ENCODE peak calls at places on chromosomes 2 and 18, in six cellular contexts. B is kidney epithelial cell, M is upper lobe of right lung, K is pancreas, A is IMR-90, S is tibial artery. R is an unnamed sample.
A peak's percentile ranks its signal among the peaks of the same experiment; 100 is the strongest.

GRCh38 chr18:44679056-44679911 is 1.4 kb upstream of the SETBP1 start:
- DNase-seq in M (peak; percentile 91), B (peak; percentile 44), K (peak; percentile 88), S (peak; percentile 90), A (peak; percentile 81), R (peak; percentile 87)

GRCh38 chr18:73852789-73853188 is 294.8 kb downstream of the FBXO15 start:
- DNase-seq in M (no peak), S (no peak), K (no peak), B (no peak), A (no peak), R (no peak)

GRCh38 chr18:44685296-44685695 is 4.6 kb downstream of the SETBP1 start:
- DNase-seq in S (no peak), K (no peak), M (no peak), B (no peak), A (no peak), R (no peak)

GRCh38 chr2:5673861-5674240 is 18.3 kb upstream of the SOX11 start:
- DNase-seq in M (no peak), A (peak; percentile 50), B (no peak), S (no peak), K (no peak), R (peak; percentile 29)

GRCh38 chr2:12847694-12848093 is 131.0 kb downstream of the TRIB2 start:
- DNase-seq in B (no peak), S (no peak), K (no peak), A (no peak), M (no peak), R (no peak)

GRCh38 chr2:233414777-233415570 is 60.7 kb downstream of the DGKD start:
- DNase-seq in M (no peak), S (no peak), B (peak; percentile 48), A (peak; percentile 60), K (no peak), R (no peak)

GRCh38 chr2:150612957-150613710 is 125.7 kb upstream of the RND3 start:
- DNase-seq in M (no peak), K (no peak), A (no peak), S (no peak), B (no peak), R (no peak)

GRCh38 chr2:182416861-182417260 is 10.0 kb downstream of the PDE1A start:
- DNase-seq in A (no peak), S (no peak), K (no peak), B (no peak), M (no peak), R (no peak)

GRCh38 chr2:136767030-136767429 is 1.7 kb downstream of the THSD7B start:
- DNase-seq in A (no peak), S (no peak), B (no peak), K (no peak), M (no peak), R (no peak)

GRCh38 chr2:8538951-8539621 is 142.8 kb upstream of the ID2 start:
- DNase-seq in S (no peak), M (peak; percentile 63), B (no peak), A (no peak), K (no peak), R (no peak)

GRCh38 chr2:64730551-64731305 is 77.0 kb upstream of the SERTAD2 start:
- DNase-seq in A (peak; percentile 90), M (peak; percentile 68), K (peak; percentile 82), B (peak; percentile 7), S (peak; percentile 86), R (peak; percentile 38)

GRCh38 chr2:207883002-207883780 is 113.5 kb upstream of the FZD5 start:
- DNase-seq in S (no peak), B (no peak), K (no peak), M (no peak), A (no peak), R (no peak)

GRCh38 chr18:74682141-74682997 is 84.7 kb downstream of the ZNF407 start:
- DNase-seq in M (no peak), A (no peak), S (no peak), K (no peak), B (no peak), R (no peak)

GRCh38 chr2:68726608-68727367 is 7.8 kb upstream of the ARHGAP25 start:
- DNase-seq in B (no peak), K (no peak), A (no peak), M (no peak), S (no peak), R (no peak)

GRCh38 chr2:76998713-76999112 is 523.5 kb downstream of the LRRTM4 start:
- DNase-seq in S (no peak), M (no peak), K (no peak), B (no peak), A (no peak), R (no peak)

GRCh38 chr2:219251656-219252055 is 1.4 kb upstream of the TUBA4B start:
- DNase-seq in A (no peak), M (no peak), K (no peak), B (no peak), S (no peak), R (no peak)

GRCh38 chr2:221429741-221430491 is 142.2 kb downstream of the EPHA4 start:
- DNase-seq in B (no peak), M (no peak), K (peak; percentile 15), S (no peak), A (peak; percentile 52), R (no peak)

GRCh38 chr2:101111917-101112771 is 39.0 kb downstream of the TBC1D8 start:
- DNase-seq in M (no peak), B (no peak), S (no peak), A (peak; percentile 50), K (no peak), R (peak; percentile 29)

GRCh38 chr2:25872134-25872533 is 6.2 kb downstream of the ASXL2 start:
- DNase-seq in S (no peak), A (no peak), B (no peak), M (peak; percentile 17), K (no peak), R (no peak)

DNA sequence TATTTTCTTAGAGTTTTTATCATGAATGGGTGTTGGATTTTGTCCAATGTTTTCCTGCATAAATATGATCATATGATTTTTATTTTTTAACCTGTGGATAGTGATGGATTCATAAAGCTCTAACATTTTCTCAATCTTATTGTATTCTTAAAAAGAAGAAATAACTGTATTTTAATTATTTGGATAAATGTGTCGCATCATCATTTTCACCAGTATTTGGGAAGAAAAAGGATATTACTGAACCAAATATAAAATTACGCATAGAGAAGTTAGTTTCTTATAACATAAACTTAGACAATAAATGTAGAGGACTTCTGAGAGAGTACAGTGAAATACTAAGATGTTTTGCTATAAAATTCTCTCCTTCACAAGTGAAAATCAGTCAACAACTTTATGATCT is 126.0 kb upstream of the CHST9 start:
- DNase-seq in S (no peak), B (no peak), K (no peak), A (no peak), M (no peak), R (no peak)
- TF ChIP-seq CTCF in S (no peak), B (no peak), K (no peak), A (no peak), M (no peak), R (no peak)

GRCh38 chr2:67374481-67374880 is 22.7 kb upstream of the ETAA1 start:
- DNase-seq in S (no peak), K (no peak), M (no peak), B (no peak), A (peak; percentile 44), R (no peak)

GRCh38 chr2:67379048-67379447 is 18.1 kb upstream of the ETAA1 start:
- DNase-seq in K (no peak), A (no peak), S (no peak), M (no peak), B (no peak), R (no peak)

GRCh38 chr2:67378555-67378954 is 18.6 kb upstream of the ETAA1 start:
- DNase-seq in K (no peak), M (no peak), S (no peak), A (no peak), B (no peak), R (no peak)

DNA sequence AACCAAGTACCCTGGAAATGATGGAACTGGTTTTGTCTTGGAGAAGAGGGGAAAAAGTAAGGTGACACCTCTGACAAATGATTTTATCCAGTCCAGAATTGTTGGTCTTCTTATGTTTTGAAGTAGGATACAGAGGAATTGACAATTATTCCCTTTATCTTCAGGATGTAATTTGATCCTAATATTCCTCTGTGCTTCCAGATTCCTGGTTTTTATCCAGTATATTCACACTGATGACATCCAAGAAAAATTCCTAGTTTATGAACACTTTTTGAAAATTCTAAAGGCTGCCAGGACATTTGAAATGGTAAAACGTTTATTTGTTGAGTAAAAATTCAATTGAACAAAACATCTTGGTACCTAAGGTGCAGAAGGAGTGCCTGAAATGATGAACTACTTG is 22.2 kb upstream of the ETAA1 start:
- DNase-seq in K (no peak), B (no peak), M (no peak), S (no peak), A (peak; percentile 38), R (no peak)
- H3K4me3 ChIP-seq in K (no peak overlapping the region), B (no peak overlapping the region), M (no peak overlapping the region), S (peak overlapping the region; percentile 29), A (no peak overlapping the region), R (no peak overlapping the region)

GRCh38 chr18:9545029-9545428 is 69.3 kb downstream of the PPP4R1 start:
- DNase-seq in K (no peak), M (no peak), A (no peak), S (no peak), B (no peak), R (no peak)

GRCh38 chr18:9539938-9540337 is 64.6 kb downstream of the RALBP1 start:
- DNase-seq in M (no peak), K (no peak), A (no peak), S (no peak), B (no peak), R (no peak)

GRCh38 chr18:9546468-9546867 is 67.9 kb downstream of the PPP4R1 start:
- DNase-seq in A (no peak), S (no peak), K (no peak), M (no peak), B (no peak), R (no peak)

GRCh38 chr18:9539283-9539682 is 64.0 kb downstream of the RALBP1 start:
- DNase-seq in M (no peak), K (no peak), A (peak; percentile 96), S (no peak), B (no peak), R (peak; percentile 51)

DNA sequence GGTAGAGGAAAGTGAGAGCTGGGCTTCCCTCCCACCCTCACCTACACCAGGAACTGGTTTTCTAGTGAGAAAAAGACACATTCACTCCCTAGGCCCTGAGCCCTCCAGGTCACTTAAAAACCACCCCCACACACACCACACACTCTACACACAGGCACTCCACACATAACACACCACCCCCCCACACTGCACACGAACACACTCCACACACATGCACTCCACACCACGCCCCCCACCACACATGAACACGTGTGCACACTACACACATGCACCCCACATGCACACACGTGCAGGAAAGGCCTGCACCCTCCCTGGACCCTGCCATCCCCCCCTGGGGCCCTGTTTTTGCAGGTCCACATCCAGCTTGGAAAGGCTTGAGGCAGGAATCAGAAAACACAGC is 67.6 kb downstream of the RALBP1 start:
- DNase-seq in A (no peak), B (no peak), M (no peak), K (no peak), S (no peak), R (no peak)
- H3K36me3 ChIP-seq in A (peaks cover 31% of the 10 kb centered on the region), B (peaks cover 3% of the 10 kb centered on the region), M (peaks cover 38% of the 10 kb centered on the region), K (no peaks in the 10 kb centered on the region), S (peaks cover 58% of the 10 kb centered on the region), R (peaks cover 39% of the 10 kb centered on the region)

GRCh38 chr2:174683392-174683759 is 80.9 kb downstream of the CHRNA1 start:
- DNase-seq in B (peak; percentile 18), S (no peak), A (peak; percentile 52), M (no peak), K (no peak), R (peak; percentile 27)
- TF ChIP-seq CTCF in B (no peak), S (no peak), A (peak; percentile 13), M (no peak), K (no peak), R (peak; percentile 58)

R was measured in brain microvascular endothelial cell.